ENCODE peak calls at places on chromosomes 1 and 21, in nine cellular contexts. H, R, M, B, S, A, P, X and I are unnamed samples.

GRCh38 chr1:196896355-196896754 is 8.5 kb downstream of the CFHR4 start:
- DNase-seq in R (no peak), A (no peak), S (no peak), B (no peak), M (no peak), H (no peak), X (no peak), P (no peak), I (no peak)

GRCh38 chr1:232508161-232508661 is 121.7 kb downstream of the SIPA1L2 start:
- DNase-seq in B (no peak), M (no peak), H (no peak), S (peak; percentile 56), A (no peak), R (no peak), X (no peak), P (no peak), I (no peak)

GRCh38 chr1:10824821-10825540 is 28.5 kb upstream of the CASZ1 start:
- DNase-seq in A (peak; percentile 96), B (no peak), S (peak; percentile 85), X (no peak), P (no peak), H (no peak), M (no peak), R (no peak), I (no peak)

GRCh38 chr1:94032637-94033036 is 88.3 kb downstream of the ABCA4 start:
- DNase-seq in H (no peak), A (no peak), M (no peak), R (no peak), S (no peak), B (no peak), X (no peak), P (no peak), I (no peak)

GRCh38 chr1:158366783-158367182 is 13.1 kb downstream of the CD1E start:
- DNase-seq in P (no peak), M (no peak), R (no peak), A (no peak), B (no peak), X (no peak), H (no peak), S (no peak), I (no peak)

GRCh38 chr1:202561240-202561639 is 149.0 kb downstream of the SYT2 start:
- DNase-seq in H (no peak), A (no peak), X (no peak), P (no peak), M (no peak), S (no peak), R (no peak), B (no peak), I (no peak)

GRCh38 chr1:220914283-220915116 is 35.3 kb downstream of the HLX start:
- DNase-seq in X (no peak), A (no peak), P (no peak), R (no peak), H (no peak), M (no peak), B (no peak), S (no peak), I (no peak)

GRCh38 chr1:34774967-34775366 is 6.0 kb upstream of the GJB3 start:
- DNase-seq in B (no peak), A (no peak), R (no peak), M (no peak), P (peak; percentile 39), H (no peak), S (no peak), X (no peak), I (no peak)

GRCh38 chr21:34791776-34792503 is 123.1 kb downstream of the CLIC6 start:
- DNase-seq in A (no peak), R (no peak), P (no peak), M (no peak), H (no peak), S (no peak), B (no peak), X (no peak), I (no peak)

GRCh38 chr21:38295997-38296764 is 39.4 kb downstream of the KCNJ15 start:
- DNase-seq in R (no peak), P (no peak), H (no peak), S (peak; percentile 36), B (no peak), X (no peak), M (no peak), A (no peak), I (no peak)

GRCh38 chr1:43507296-43508295 is 23.1 kb upstream of the PTPRF start:
- DNase-seq in B (no peak), A (no peak), P (no peak), X (peak; percentile 6), M (no peak), H (no peak), S (no peak), R (no peak), I (no peak)

GRCh38 chr1:12518956-12519707 is 98.9 kb downstream of the DHRS3 start:
- DNase-seq in P (no peak), B (no peak), X (no peak), H (peak; percentile 42), S (peak; percentile 53), M (no peak), A (no peak), R (no peak), I (no peak)

GRCh38 chr1:101002551-101002950 is 23.0 kb downstream of the DPH5 start:
- DNase-seq in A (peak; percentile 81), X (no peak), P (no peak), M (peak; percentile 5), B (no peak), H (no peak), R (no peak), S (peak; percentile 60), I (no peak)

GRCh38 chr1:162732566-162733335 is 57.8 kb upstream of the HSD17B7 start:
- DNase-seq in X (no peak), H (no peak), M (no peak), S (no peak), B (no peak), A (no peak), P (no peak), R (no peak), I (no peak)

GRCh38 chr1:222928212-222928611 is 113.4 kb downstream of the DISP1 start:
- DNase-seq in X (no peak), M (no peak), H (no peak), B (no peak), P (peak; percentile 76), R (no peak), S (peak; percentile 38), A (peak; percentile 63), I (no peak)

GRCh38 chr1:75366595-75366994 is 232.4 kb downstream of the LHX8 start:
- DNase-seq in P (no peak), R (no peak), H (no peak), S (no peak), X (no peak), B (no peak), A (no peak), M (no peak), I (no peak)

GRCh38 chr1:156496211-156496761 is 4.3 kb downstream of the MEF2D start:
- DNase-seq in A (no peak), M (peak; percentile 73), H (no peak), R (no peak), P (peak; percentile 63), S (no peak), X (no peak), B (no peak), I (no peak)

GRCh38 chr1:180539103-180539502 is 19.7 kb upstream of the OVAAL start:
- DNase-seq in A (no peak), R (no peak), M (no peak), X (no peak), B (no peak), H (no peak), S (no peak), P (no peak), I (no peak)

GRCh38 chr1:69686367-69686984 is 118.8 kb downstream of the LRRC7 start:
- DNase-seq in X (no peak), H (no peak), M (no peak), R (no peak), S (no peak), B (no peak), A (no peak), P (no peak), I (no peak)
- TF ChIP-seq CTCF in X (no peak), H (no peak), M (peak; percentile 14), R (no peak), S (no peak), B (no peak), A (no peak), P (no peak), I (no peak)

GRCh38 chr1:36450919-36451305 is 661 bp upstream of the OSCP1 start:
- DNase-seq in A (no peak), B (no peak), H (no peak), S (no peak), R (no peak), X (no peak), P (peak; percentile 62), M (no peak), I (no peak)

GRCh38 chr1:36448530-36449051 is 1.7 kb downstream of the OSCP1 start:
- DNase-seq in S (no peak), M (no peak), A (peak; percentile 88), P (peak; percentile 6), B (no peak), H (no peak), R (no peak), X (no peak), I (no peak)

GRCh38 chr1:36453051-36453450 is 2.8 kb upstream of the OSCP1 start:
- DNase-seq in A (no peak), P (no peak), B (no peak), H (no peak), S (no peak), X (no peak), M (no peak), R (no peak), I (no peak)

GRCh38 chr1:36447450-36447849 is 2.8 kb downstream of the OSCP1 start:
- DNase-seq in P (no peak), H (no peak), S (no peak), M (no peak), X (no peak), B (no peak), R (no peak), A (no peak), I (no peak)

GRCh38 chr1:36450270-36450918 is at the start of gene OSCP1:
- DNase-seq in B (peak; percentile 91), M (peak; percentile 95), S (peak; percentile 96), X (peak; percentile 99), P (peak; percentile 95), H (peak; percentile 100), R (peak; percentile 93), A (peak; percentile 86), I (peak; percentile 100)
- TF ChIP-seq CTCF in B (no peak), M (no peak), S (no peak), X (no peak), P (no peak), H (no peak), R (no peak), A (no peak), I (no peak)

DNA sequence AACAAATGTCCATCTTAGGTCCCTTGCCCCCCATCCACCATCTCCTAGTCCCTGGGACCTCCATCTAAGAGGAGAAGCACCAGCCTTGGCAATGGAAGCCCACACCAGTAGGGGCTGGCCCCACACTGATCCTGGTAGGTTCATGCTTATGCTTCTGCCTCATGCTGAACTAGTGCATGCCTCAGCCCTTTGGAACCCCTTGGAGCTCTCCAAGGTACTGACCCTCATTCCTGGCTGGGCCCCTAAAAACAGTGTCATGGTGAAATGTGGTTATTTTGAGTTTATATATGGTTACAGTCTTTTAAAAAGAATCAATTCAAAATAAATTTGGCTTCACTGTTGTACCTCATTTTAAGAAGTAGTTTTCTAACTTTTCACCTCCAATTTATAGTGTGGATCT is 108.3 kb downstream of the HIVEP3 start:
- DNase-seq in R (no peak), X (peak; percentile 49), S (peak; percentile 52), A (peak; percentile 27), H (peak; percentile 61), P (no peak), M (peak; percentile 46), B (no peak), I (peak; percentile 50)
- TF ChIP-seq CTCF in R (no peak), X (no peak), S (no peak), A (no peak), H (no peak), P (no peak), M (no peak), B (no peak), I (no peak)

GRCh38 chr1:52460686-52461085 is 56.3 kb downstream of the PRPF38A start:
- DNase-seq in S (no peak), M (no peak), H (no peak), P (no peak), X (no peak), R (no peak), B (no peak), A (peak; percentile 70), I (no peak)
- TF ChIP-seq CTCF in S (no peak), M (no peak), H (no peak), P (no peak), X (no peak), R (no peak), B (no peak), A (no peak), I (no peak)